ENCODE peak calls at places on chromosomes 1 and 21, in four cellular contexts. One of them, this sample, is unnamed.

GRCh38 chr1:61287014-61287413 is 204.7 kb downstream of the NFIA start:
- DNase-seq in thoracic aorta: no peak
- DNase-seq in foreskin keratinocyte: peak
- DNase-seq in RWPE1: no peak
- DNase-seq in this sample: no peak

GRCh38 chr1:39639333-39640130 is at the start of gene HEYL:
- DNase-seq in RWPE1: peak
- DNase-seq in thoracic aorta: peak
- DNase-seq in foreskin keratinocyte: no peak
- DNase-seq in this sample: peak

GRCh38 chr1:92804721-92805169 is 19.8 kb upstream of the EVI5 start:
- DNase-seq in thoracic aorta: peak
- DNase-seq in foreskin keratinocyte: peak
- DNase-seq in RWPE1: peak
- DNase-seq in this sample: peak

GRCh38 chr1:109757936-109758786 is 5.6 kb downstream of the EPS8L3 start:
- DNase-seq in RWPE1: no peak
- DNase-seq in thoracic aorta: no peak
- DNase-seq in foreskin keratinocyte: no peak
- DNase-seq in this sample: no peak

GRCh38 chr1:243765676-243766075 is 84.4 kb downstream of the AKT3 start:
- DNase-seq in thoracic aorta: no peak
- DNase-seq in foreskin keratinocyte: no peak
- DNase-seq in RWPE1: no peak
- DNase-seq in this sample: no peak

GRCh38 chr1:178057863-178058576 is 35.9 kb upstream of the RASAL2 start:
- DNase-seq in thoracic aorta: no peak
- DNase-seq in foreskin keratinocyte: peak
- DNase-seq in RWPE1: no peak
- DNase-seq in this sample: peak

GRCh38 chr1:43438006-43438405 is 15.7 kb downstream of the HYI start:
- DNase-seq in foreskin keratinocyte: no peak
- DNase-seq in thoracic aorta: no peak
- DNase-seq in RWPE1: no peak
- DNase-seq in this sample: no peak

GRCh38 chr1:52142220-52143153 is 598 bp downstream of the ZFYVE9 start:
- DNase-seq in thoracic aorta: no peak
- DNase-seq in RWPE1: peak
- DNase-seq in foreskin keratinocyte: peak
- DNase-seq in this sample: peak

GRCh38 chr1:99965646-99966375 is 4.0 kb upstream of the SLC35A3 start:
- DNase-seq in foreskin keratinocyte: peak
- DNase-seq in RWPE1: peak
- DNase-seq in thoracic aorta: no peak
- DNase-seq in this sample: no peak

GRCh38 chr1:40981702-40982448 is 2.4 kb downstream of the CTPS1 start:
- DNase-seq in thoracic aorta: no peak
- DNase-seq in RWPE1: no peak
- DNase-seq in foreskin keratinocyte: no peak
- DNase-seq in this sample: no peak

GRCh38 chr1:111988377-111988742 is 1.1 kb downstream of the KCND3 start:
- DNase-seq in foreskin keratinocyte: no peak
- DNase-seq in RWPE1: no peak
- DNase-seq in thoracic aorta: no peak
- DNase-seq in this sample: no peak

GRCh38 chr1:6001992-6002576 is 9.9 kb upstream of the NPHP4 start:
- DNase-seq in RWPE1: peak
- DNase-seq in foreskin keratinocyte: no peak
- DNase-seq in thoracic aorta: no peak
- DNase-seq in this sample: peak

GRCh38 chr1:153358691-153358975 is 979 bp downstream of the S100A9 start:
- DNase-seq in RWPE1: no peak
- DNase-seq in foreskin keratinocyte: no peak
- DNase-seq in thoracic aorta: no peak
- DNase-seq in this sample: no peak

GRCh38 chr1:46533179-46533864 is 18.1 kb downstream of the KNCN start:
- DNase-seq in thoracic aorta: no peak
- DNase-seq in foreskin keratinocyte: no peak
- DNase-seq in RWPE1: no peak
- DNase-seq in this sample: peak

GRCh38 chr1:56647106-56647505 is 2.0 kb downstream of the PRKAA2 start:
- DNase-seq in RWPE1: no peak
- DNase-seq in foreskin keratinocyte: no peak
- DNase-seq in thoracic aorta: no peak
- DNase-seq in this sample: no peak

GRCh38 chr1:31214316-31215082 is 25.2 kb downstream of the NKAIN1 start:
- DNase-seq in thoracic aorta: no peak
- DNase-seq in foreskin keratinocyte: no peak
- DNase-seq in RWPE1: no peak
- DNase-seq in this sample: no peak

GRCh38 chr1:70503358-70503757 is 92.3 kb downstream of the CTH start:
- DNase-seq in RWPE1: no peak
- DNase-seq in foreskin keratinocyte: peak
- DNase-seq in thoracic aorta: no peak
- DNase-seq in this sample: no peak

GRCh38 chr1:152622803-152623202 is at the start of gene LCE3A:
- DNase-seq in foreskin keratinocyte: no peak
- DNase-seq in thoracic aorta: no peak
- DNase-seq in RWPE1: no peak
- DNase-seq in this sample: no peak

GRCh38 chr21:17925000-17925610 is 105.9 kb upstream of the C21orf91 start:
- DNase-seq in thoracic aorta: no peak
- DNase-seq in RWPE1: peak
- DNase-seq in foreskin keratinocyte: peak
- DNase-seq in this sample: no peak

GRCh38 chr1:16677552-16678423 is 11.0 kb upstream of the RNU1-3 start:
- DNase-seq in thoracic aorta: no peak
- DNase-seq in foreskin keratinocyte: peak
- DNase-seq in RWPE1: peak
- DNase-seq in this sample: peak

GRCh38 chr1:109229531-109230127 is 15.9 kb downstream of the SARS1 start:
- DNase-seq in RWPE1: no peak
- DNase-seq in thoracic aorta: no peak
- DNase-seq in foreskin keratinocyte: no peak
- DNase-seq in this sample: no peak

GRCh38 chr1:107359472-107360241 is 218.8 kb downstream of the NTNG1 start:
- DNase-seq in foreskin keratinocyte: no peak
- DNase-seq in thoracic aorta: no peak
- DNase-seq in RWPE1: no peak
- DNase-seq in this sample: no peak

GRCh38 chr1:55064071-55064581 is 24.8 kb downstream of the PCSK9 start:
- DNase-seq in foreskin keratinocyte: no peak
- DNase-seq in thoracic aorta: no peak
- DNase-seq in RWPE1: no peak
- DNase-seq in this sample: peak

GRCh38 chr21:16775056-16775455 is 737.8 kb upstream of the CXADR start:
- DNase-seq in RWPE1: no peak
- DNase-seq in thoracic aorta: no peak
- DNase-seq in foreskin keratinocyte: no peak
- DNase-seq in this sample: no peak

GRCh38 chr1:244074559-244075171 is 23.6 kb downstream of the ZBTB18 start:
- DNase-seq in RWPE1: no peak
- DNase-seq in foreskin keratinocyte: no peak
- DNase-seq in thoracic aorta: no peak
- DNase-seq in this sample: no peak

GRCh38 chr1:112114540-112114939 is 125.1 kb upstream of the KCND3 start:
- DNase-seq in thoracic aorta: no peak
- DNase-seq in RWPE1: no peak
- DNase-seq in foreskin keratinocyte: peak
- DNase-seq in this sample: no peak

GRCh38 chr21:46509760-46510159 is 51.1 kb downstream of the DIP2A start:
- DNase-seq in foreskin keratinocyte: peak
- DNase-seq in RWPE1: no peak
- DNase-seq in thoracic aorta: no peak
- DNase-seq in this sample: no peak

DNA sequence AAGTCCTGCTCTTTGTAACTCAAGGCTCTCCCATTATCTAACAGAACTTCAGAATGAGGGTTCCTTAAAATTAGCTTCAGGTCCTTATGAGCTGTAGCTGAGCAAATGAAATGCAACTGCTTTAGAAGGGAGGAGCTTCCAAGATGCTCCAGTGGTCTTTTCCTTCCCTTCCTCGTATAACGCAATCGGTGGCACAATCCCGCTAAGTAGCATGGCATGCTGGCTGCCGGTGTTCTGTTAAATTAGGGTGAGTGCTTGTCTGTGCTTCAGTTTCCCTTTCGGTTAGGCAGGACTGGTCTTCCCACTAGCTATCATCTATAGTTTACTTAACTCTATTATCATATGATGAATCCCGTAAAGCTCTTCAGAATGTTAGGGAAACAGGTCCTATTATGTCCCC is 922 bp downstream of the KIAA0040 start:
- DNase-seq in thoracic aorta: no peak
- DNase-seq in RWPE1: no peak
- DNase-seq in foreskin keratinocyte: peak
- DNase-seq in this sample: no peak
- H3K27ac ChIP-seq in thoracic aorta: peak
- H3K27ac ChIP-seq in RWPE1: peak
- H3K27ac ChIP-seq in foreskin keratinocyte: peak
- H3K27ac ChIP-seq in this sample: peak

DNA sequence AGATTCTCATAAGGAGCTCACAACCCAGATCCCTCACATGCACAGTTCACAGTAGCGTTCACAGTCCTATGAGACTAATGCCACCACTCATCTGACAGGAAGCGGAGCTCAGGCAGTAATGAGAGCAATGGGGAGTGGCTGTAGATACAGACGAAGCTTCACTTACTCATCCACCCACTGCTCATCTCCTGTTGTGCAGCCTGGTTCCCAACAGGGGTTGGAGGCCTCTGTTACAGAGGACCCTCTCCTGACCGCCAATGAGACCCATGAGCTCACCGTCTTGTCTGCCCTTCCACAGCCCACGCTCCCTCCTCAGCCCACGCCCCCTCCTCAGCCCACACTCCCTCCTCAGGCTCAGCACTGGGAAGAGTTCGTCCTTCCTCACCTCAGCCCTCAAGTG is 39.6 kb downstream of the RSPH1 start:
- DNase-seq in thoracic aorta: no peak
- DNase-seq in foreskin keratinocyte: no peak
- DNase-seq in RWPE1: no peak
- DNase-seq in this sample: no peak
- H3K27ac ChIP-seq in thoracic aorta: no peak
- H3K27ac ChIP-seq in foreskin keratinocyte: no peak
- H3K27ac ChIP-seq in RWPE1: no peak
- H3K27ac ChIP-seq in this sample: no peak

GRCh38 chr1:8460784-8461183 is 142.9 kb downstream of the SLC45A1 start:
- DNase-seq in thoracic aorta: no peak
- DNase-seq in RWPE1: no peak
- DNase-seq in foreskin keratinocyte: no peak
- DNase-seq in this sample: no peak
- H3K27ac ChIP-seq in thoracic aorta: no peak
- H3K27ac ChIP-seq in RWPE1: no peak
- H3K27ac ChIP-seq in foreskin keratinocyte: no peak
- H3K27ac ChIP-seq in this sample: no peak

DNA sequence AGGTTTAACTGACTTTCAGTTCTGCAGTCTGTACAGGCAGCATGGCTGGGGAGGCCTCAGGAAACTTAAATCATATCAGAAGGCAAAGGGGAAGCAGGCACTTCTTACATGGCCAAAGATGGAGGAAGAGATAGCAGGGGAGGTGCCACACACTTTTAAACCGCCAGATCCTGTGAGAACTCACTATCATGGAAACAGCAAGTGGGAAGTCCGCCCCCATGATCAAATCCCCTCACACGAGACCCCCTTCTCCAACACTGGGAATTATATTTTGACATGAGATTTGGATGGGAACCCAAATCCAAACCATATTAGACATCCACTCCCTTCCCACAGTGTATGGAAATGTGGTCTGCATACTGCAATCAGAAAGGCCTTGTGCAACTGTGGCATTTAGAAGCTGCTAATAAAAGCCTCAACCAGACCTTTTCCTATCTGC is 148.2 kb downstream of the FCRL5 start:
- DNase-seq in foreskin keratinocyte: no peak
- DNase-seq in RWPE1: no peak
- DNase-seq in thoracic aorta: no peak
- DNase-seq in this sample: no peak
- H3K27ac ChIP-seq in foreskin keratinocyte: no peak
- H3K27ac ChIP-seq in RWPE1: no peak
- H3K27ac ChIP-seq in thoracic aorta: no peak
- H3K27ac ChIP-seq in this sample: no peak

GRCh38 chr1:114112775-114113174 is 40.9 kb downstream of the SYT6 start:
- DNase-seq in RWPE1: no peak
- DNase-seq in foreskin keratinocyte: no peak
- DNase-seq in thoracic aorta: no peak
- DNase-seq in this sample: no peak
- H3K27ac ChIP-seq in RWPE1: no peak
- H3K27ac ChIP-seq in foreskin keratinocyte: no peak
- H3K27ac ChIP-seq in thoracic aorta: no peak
- H3K27ac ChIP-seq in this sample: no peak

GRCh38 chr1:179393721-179394120 is 27.9 kb downstream of the AXDND1 start:
- DNase-seq in thoracic aorta: no peak
- DNase-seq in RWPE1: no peak
- DNase-seq in foreskin keratinocyte: no peak
- DNase-seq in this sample: no peak
- H3K27ac ChIP-seq in thoracic aorta: no peak
- H3K27ac ChIP-seq in RWPE1: no peak
- H3K27ac ChIP-seq in foreskin keratinocyte: no peak
- H3K27ac ChIP-seq in this sample: no peak

DNA sequence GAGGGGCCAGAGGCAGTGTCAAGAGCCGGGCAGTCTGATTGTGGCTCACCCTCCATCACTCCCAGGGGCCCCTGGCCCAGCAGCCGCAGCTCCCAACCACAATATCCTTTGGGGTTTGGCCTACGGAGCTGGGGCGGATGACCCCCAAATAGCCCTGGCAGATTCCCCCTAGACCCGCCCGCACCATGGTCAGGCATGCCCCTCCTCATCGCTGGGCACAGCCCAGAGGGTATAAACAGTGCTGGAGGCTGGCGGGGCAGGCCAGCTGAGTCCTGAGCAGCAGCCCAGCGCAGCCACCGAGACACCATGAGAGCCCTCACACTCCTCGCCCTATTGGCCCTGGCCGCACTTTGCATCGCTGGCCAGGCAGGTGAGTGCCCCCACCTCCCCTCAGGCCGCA is at the start of gene BGLAP:
- DNase-seq in thoracic aorta: no peak
- DNase-seq in foreskin keratinocyte: no peak
- DNase-seq in RWPE1: no peak
- DNase-seq in this sample: no peak
- H3K27ac ChIP-seq in thoracic aorta: no peak
- H3K27ac ChIP-seq in foreskin keratinocyte: no peak
- H3K27ac ChIP-seq in RWPE1: peak
- H3K27ac ChIP-seq in this sample: no peak

GRCh38 chr1:234768171-234768568 is 158.2 kb upstream of the IRF2BP2 start:
- DNase-seq in foreskin keratinocyte: no peak
- DNase-seq in RWPE1: no peak
- DNase-seq in thoracic aorta: no peak
- DNase-seq in this sample: no peak
- H3K27ac ChIP-seq in foreskin keratinocyte: no peak
- H3K27ac ChIP-seq in RWPE1: no peak
- H3K27ac ChIP-seq in thoracic aorta: no peak
- H3K27ac ChIP-seq in this sample: no peak